ENCODE peak calls at places on chromosomes 13 and 19, in eight cellular contexts. One of them, this sample, is unnamed.

GRCh38 chr13:51475727-51476521 is 23.1 kb upstream of the INTS6 start:
- DNase-seq in fibroblast of lung: peak; percentile 27
- DNase-seq in adrenal gland: no peak
- DNase-seq in esophagus squamous epithelium: no peak
- DNase-seq in mesendoderm: no peak
- DNase-seq in mesenchymal stem cell: no peak
- DNase-seq in heart left ventricle: no peak
- DNase-seq in cardiac muscle cell: no peak
- DNase-seq in this sample: no peak

GRCh38 chr19:3766520-3766919 is 4.0 kb downstream of the MRPL54 start:
- DNase-seq in fibroblast of lung: no peak
- DNase-seq in adrenal gland: no peak
- DNase-seq in esophagus squamous epithelium: no peak
- DNase-seq in mesendoderm: no peak
- DNase-seq in mesenchymal stem cell: no peak
- DNase-seq in heart left ventricle: no peak
- DNase-seq in cardiac muscle cell: no peak
- DNase-seq in this sample: no peak

GRCh38 chr13:112447761-112448603 is 71.8 kb downstream of the SPACA7 start:
- DNase-seq in fibroblast of lung: no peak
- DNase-seq in adrenal gland: no peak
- DNase-seq in esophagus squamous epithelium: no peak
- DNase-seq in mesendoderm: no peak
- DNase-seq in mesenchymal stem cell: no peak
- DNase-seq in heart left ventricle: no peak
- DNase-seq in cardiac muscle cell: no peak
- DNase-seq in this sample: no peak

GRCh38 chr19:49231389-49231788 is 73.8 kb downstream of the TRPM4 start:
- DNase-seq in fibroblast of lung: no peak
- DNase-seq in adrenal gland: no peak
- DNase-seq in esophagus squamous epithelium: no peak
- DNase-seq in mesendoderm: peak; percentile 76
- DNase-seq in mesenchymal stem cell: no peak
- DNase-seq in heart left ventricle: no peak
- DNase-seq in cardiac muscle cell: no peak
- DNase-seq in this sample: no peak

GRCh38 chr13:24893863-24894262 is 129.9 kb downstream of the RNF17 start:
- DNase-seq in fibroblast of lung: no peak
- DNase-seq in adrenal gland: no peak
- DNase-seq in esophagus squamous epithelium: no peak
- DNase-seq in mesendoderm: no peak
- DNase-seq in mesenchymal stem cell: no peak
- DNase-seq in heart left ventricle: no peak
- DNase-seq in cardiac muscle cell: no peak
- DNase-seq in this sample: no peak

GRCh38 chr19:47509973-47510372 is 4.9 kb downstream of the NAPA start:
- DNase-seq in fibroblast of lung: no peak
- DNase-seq in adrenal gland: peak; percentile 78
- DNase-seq in esophagus squamous epithelium: no peak
- DNase-seq in mesendoderm: no peak
- DNase-seq in mesenchymal stem cell: no peak
- DNase-seq in heart left ventricle: peak; percentile 67
- DNase-seq in cardiac muscle cell: no peak
- DNase-seq in this sample: no peak

GRCh38 chr19:801030-801860 is 4.0 kb downstream of the PTBP1 start:
- DNase-seq in fibroblast of lung: peak; percentile 43
- DNase-seq in adrenal gland: peak; percentile 85
- DNase-seq in esophagus squamous epithelium: no peak
- DNase-seq in mesendoderm: no peak
- DNase-seq in mesenchymal stem cell: no peak
- DNase-seq in heart left ventricle: peak; percentile 92
- DNase-seq in cardiac muscle cell: peak; percentile 70
- DNase-seq in this sample: peak; percentile 89

GRCh38 chr13:56907766-56908165 is 233.0 kb upstream of the PRR20A start:
- DNase-seq in fibroblast of lung: no peak
- DNase-seq in adrenal gland: no peak
- DNase-seq in esophagus squamous epithelium: no peak
- DNase-seq in mesendoderm: no peak
- DNase-seq in mesenchymal stem cell: no peak
- DNase-seq in heart left ventricle: no peak
- DNase-seq in cardiac muscle cell: no peak
- DNase-seq in this sample: no peak

GRCh38 chr19:13544423-13544822 is 38.1 kb upstream of the CACNA1A start:
- DNase-seq in fibroblast of lung: no peak
- DNase-seq in adrenal gland: no peak
- DNase-seq in esophagus squamous epithelium: no peak
- DNase-seq in mesendoderm: no peak
- DNase-seq in mesenchymal stem cell: no peak
- DNase-seq in heart left ventricle: no peak
- DNase-seq in cardiac muscle cell: no peak
- DNase-seq in this sample: no peak

GRCh38 chr19:48385461-48386087 is 5.8 kb downstream of the KDELR1 start:
- DNase-seq in fibroblast of lung: no peak
- DNase-seq in adrenal gland: no peak
- DNase-seq in esophagus squamous epithelium: no peak
- DNase-seq in mesendoderm: no peak
- DNase-seq in mesenchymal stem cell: no peak
- DNase-seq in heart left ventricle: no peak
- DNase-seq in cardiac muscle cell: no peak
- DNase-seq in this sample: no peak

GRCh38 chr19:18612772-18613588 is at the start of gene TMEM59L:
- DNase-seq in fibroblast of lung: no peak
- DNase-seq in adrenal gland: no peak
- DNase-seq in esophagus squamous epithelium: no peak
- DNase-seq in mesendoderm: no peak
- DNase-seq in mesenchymal stem cell: no peak
- DNase-seq in heart left ventricle: no peak
- DNase-seq in cardiac muscle cell: no peak
- DNase-seq in this sample: no peak

GRCh38 chr13:113646376-113646775 is 11.6 kb downstream of the ATP4B start:
- DNase-seq in fibroblast of lung: no peak
- DNase-seq in adrenal gland: no peak
- DNase-seq in esophagus squamous epithelium: no peak
- DNase-seq in mesendoderm: no peak
- DNase-seq in mesenchymal stem cell: no peak
- DNase-seq in heart left ventricle: no peak
- DNase-seq in cardiac muscle cell: no peak
- DNase-seq in this sample: no peak

GRCh38 chr13:93230466-93230865 is 3.9 kb downstream of the GPC6 start:
- DNase-seq in fibroblast of lung: peak; percentile 87
- DNase-seq in adrenal gland: no peak
- DNase-seq in esophagus squamous epithelium: no peak
- DNase-seq in mesendoderm: no peak
- DNase-seq in mesenchymal stem cell: peak; percentile 78
- DNase-seq in heart left ventricle: no peak
- DNase-seq in cardiac muscle cell: peak; percentile 88
- DNase-seq in this sample: no peak

GRCh38 chr13:93235258-93236015 is 8.8 kb downstream of the GPC6 start:
- DNase-seq in fibroblast of lung: no peak
- DNase-seq in adrenal gland: no peak
- DNase-seq in esophagus squamous epithelium: no peak
- DNase-seq in mesendoderm: no peak
- DNase-seq in mesenchymal stem cell: peak; percentile 49
- DNase-seq in heart left ventricle: no peak
- DNase-seq in cardiac muscle cell: peak; percentile 62
- DNase-seq in this sample: no peak

GRCh38 chr13:93231867-93232266 is 5.3 kb downstream of the GPC6 start:
- DNase-seq in fibroblast of lung: no peak
- DNase-seq in adrenal gland: no peak
- DNase-seq in esophagus squamous epithelium: no peak
- DNase-seq in mesendoderm: no peak
- DNase-seq in mesenchymal stem cell: no peak
- DNase-seq in heart left ventricle: no peak
- DNase-seq in cardiac muscle cell: no peak
- DNase-seq in this sample: no peak

GRCh38 chr13:93234459-93234858 is 7.9 kb downstream of the GPC6 start:
- DNase-seq in fibroblast of lung: no peak
- DNase-seq in adrenal gland: no peak
- DNase-seq in esophagus squamous epithelium: no peak
- DNase-seq in mesendoderm: no peak
- DNase-seq in mesenchymal stem cell: no peak
- DNase-seq in heart left ventricle: no peak
- DNase-seq in cardiac muscle cell: no peak
- DNase-seq in this sample: no peak

DNA sequence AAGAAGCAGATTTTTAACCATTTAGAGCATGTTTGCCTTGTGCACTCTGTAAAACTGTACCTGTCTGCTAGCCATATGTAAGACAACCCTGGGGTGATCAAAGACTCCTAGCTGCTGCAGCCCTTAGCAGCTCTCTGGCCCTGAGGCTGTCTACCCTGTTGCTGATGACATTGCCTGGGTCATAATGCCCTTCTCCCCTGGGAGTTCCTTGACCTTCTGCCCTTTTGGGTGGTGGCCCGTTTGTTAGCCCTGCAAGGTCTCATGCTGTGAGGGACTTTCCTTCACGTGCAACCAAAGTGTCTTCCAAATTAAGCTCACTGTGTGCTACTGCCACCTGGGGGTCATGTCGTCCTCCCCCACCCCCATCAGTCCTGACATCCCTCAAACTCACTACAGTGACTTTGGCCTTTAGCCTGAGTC is 7.4 kb downstream of the GPC6 start:
- DNase-seq in fibroblast of lung: no peak
- DNase-seq in adrenal gland: no peak
- DNase-seq in esophagus squamous epithelium: no peak
- DNase-seq in mesendoderm: peak; percentile 84
- DNase-seq in mesenchymal stem cell: no peak
- DNase-seq in heart left ventricle: no peak
- DNase-seq in cardiac muscle cell: no peak
- DNase-seq in this sample: no peak
- H3K4me1 ChIP-seq in fibroblast of lung: no peaks in the 10 kb centered on the region
- H3K4me1 ChIP-seq in adrenal gland: no peaks in the 10 kb centered on the region
- H3K4me1 ChIP-seq in esophagus squamous epithelium: no peaks in the 10 kb centered on the region
- H3K4me1 ChIP-seq in mesendoderm: no peaks in the 10 kb centered on the region
- H3K4me1 ChIP-seq in mesenchymal stem cell: peaks cover 4% of the 10 kb centered on the region
- H3K4me1 ChIP-seq in heart left ventricle: no peaks in the 10 kb centered on the region
- H3K4me1 ChIP-seq in cardiac muscle cell: peaks cover 17% of the 10 kb centered on the region
- H3K4me1 ChIP-seq in this sample: no peaks in the 10 kb centered on the region

GRCh38 chr19:52961981-52962380 is 700 bp downstream of the ZNF816 start:
- DNase-seq in fibroblast of lung: no peak
- DNase-seq in adrenal gland: no peak
- DNase-seq in esophagus squamous epithelium: no peak
- DNase-seq in mesendoderm: no peak
- DNase-seq in mesenchymal stem cell: no peak
- DNase-seq in heart left ventricle: no peak
- DNase-seq in cardiac muscle cell: no peak
- DNase-seq in this sample: no peak

GRCh38 chr19:52959613-52960295 is 2.9 kb downstream of the ZNF816 start:
- DNase-seq in fibroblast of lung: no peak
- DNase-seq in adrenal gland: no peak
- DNase-seq in esophagus squamous epithelium: no peak
- DNase-seq in mesendoderm: no peak
- DNase-seq in mesenchymal stem cell: no peak
- DNase-seq in heart left ventricle: no peak
- DNase-seq in cardiac muscle cell: no peak
- DNase-seq in this sample: no peak

GRCh38 chr19:52957591-52957990 is 5.1 kb downstream of the ZNF816 start:
- DNase-seq in fibroblast of lung: no peak
- DNase-seq in adrenal gland: no peak
- DNase-seq in esophagus squamous epithelium: no peak
- DNase-seq in mesendoderm: no peak
- DNase-seq in mesenchymal stem cell: no peak
- DNase-seq in heart left ventricle: no peak
- DNase-seq in cardiac muscle cell: no peak
- DNase-seq in this sample: no peak

GRCh38 chr19:52963229-52963760 is 614 bp upstream of the ZNF816 start:
- DNase-seq in fibroblast of lung: no peak
- DNase-seq in adrenal gland: peak; percentile 27
- DNase-seq in esophagus squamous epithelium: no peak
- DNase-seq in mesendoderm: no peak
- DNase-seq in mesenchymal stem cell: no peak
- DNase-seq in heart left ventricle: peak; percentile 36
- DNase-seq in cardiac muscle cell: no peak
- DNase-seq in this sample: no peak

GRCh38 chr19:52962394-52963228 is at the start of gene ZNF816:
- DNase-seq in fibroblast of lung: peak; percentile 92
- DNase-seq in adrenal gland: peak; percentile 97
- DNase-seq in esophagus squamous epithelium: peak; percentile 94
- DNase-seq in mesendoderm: peak; percentile 98
- DNase-seq in mesenchymal stem cell: peak; percentile 95
- DNase-seq in heart left ventricle: peak; percentile 98
- DNase-seq in cardiac muscle cell: peak; percentile 97
- DNase-seq in this sample: peak; percentile 99
- H3K27ac ChIP-seq in fibroblast of lung: peak within 1 kb of the TSS; percentile 79
- H3K27ac ChIP-seq in adrenal gland: peak within 1 kb of the TSS; percentile 81
- H3K27ac ChIP-seq in esophagus squamous epithelium: peak within 1 kb of the TSS; percentile 80
- H3K27ac ChIP-seq in mesendoderm: peak within 1 kb of the TSS; percentile 90
- H3K27ac ChIP-seq in mesenchymal stem cell: peak within 1 kb of the TSS; percentile 85
- H3K27ac ChIP-seq in heart left ventricle: peak within 1 kb of the TSS; percentile 95
- H3K27ac ChIP-seq in cardiac muscle cell: peak within 1 kb of the TSS; percentile 76
- H3K27ac ChIP-seq in this sample: peak within 1 kb of the TSS; percentile 81

DNA sequence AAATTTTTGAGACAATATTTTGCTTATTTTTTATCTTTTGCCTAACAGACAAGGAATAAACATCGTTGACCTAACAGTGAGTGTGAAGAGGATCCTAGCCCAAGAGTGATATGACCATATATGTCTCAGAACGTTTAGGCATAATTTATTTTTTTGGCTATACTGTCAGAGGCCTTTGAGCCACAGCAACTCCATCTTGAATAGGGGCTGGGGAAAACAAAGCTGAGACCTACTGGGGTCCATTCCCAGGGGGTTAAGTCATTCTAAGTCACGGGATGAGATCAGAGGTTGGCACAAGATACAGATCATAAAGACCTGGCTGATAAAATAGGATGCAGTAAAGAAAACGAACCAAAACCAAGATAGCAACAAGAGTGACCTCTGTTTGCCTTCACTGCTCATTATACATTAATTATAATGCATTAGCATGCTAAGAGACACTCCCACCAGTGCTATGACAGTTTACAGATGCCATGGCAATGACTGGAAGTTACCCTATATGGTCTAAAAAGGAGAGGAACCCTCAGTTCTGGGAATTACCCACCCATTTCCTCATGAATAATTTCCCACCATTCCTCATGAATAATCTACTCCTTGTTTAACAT is 510.8 kb upstream of the PCDH9 start:
- DNase-seq in fibroblast of lung: peak; percentile 7
- DNase-seq in adrenal gland: no peak
- DNase-seq in esophagus squamous epithelium: no peak
- DNase-seq in mesendoderm: peak; percentile 75
- DNase-seq in mesenchymal stem cell: peak; percentile 10
- DNase-seq in heart left ventricle: no peak
- DNase-seq in cardiac muscle cell: no peak
- DNase-seq in this sample: no peak
- H3K4me1 ChIP-seq in fibroblast of lung: no peaks in the 10 kb centered on the region
- H3K4me1 ChIP-seq in adrenal gland: no peaks in the 10 kb centered on the region
- H3K4me1 ChIP-seq in esophagus squamous epithelium: no peaks in the 10 kb centered on the region
- H3K4me1 ChIP-seq in mesendoderm: peaks cover 2% of the 10 kb centered on the region
- H3K4me1 ChIP-seq in mesenchymal stem cell: no peaks in the 10 kb centered on the region
- H3K4me1 ChIP-seq in heart left ventricle: no peaks in the 10 kb centered on the region
- H3K4me1 ChIP-seq in cardiac muscle cell: no peaks in the 10 kb centered on the region
- H3K4me1 ChIP-seq in this sample: no peaks in the 10 kb centered on the region

DNA sequence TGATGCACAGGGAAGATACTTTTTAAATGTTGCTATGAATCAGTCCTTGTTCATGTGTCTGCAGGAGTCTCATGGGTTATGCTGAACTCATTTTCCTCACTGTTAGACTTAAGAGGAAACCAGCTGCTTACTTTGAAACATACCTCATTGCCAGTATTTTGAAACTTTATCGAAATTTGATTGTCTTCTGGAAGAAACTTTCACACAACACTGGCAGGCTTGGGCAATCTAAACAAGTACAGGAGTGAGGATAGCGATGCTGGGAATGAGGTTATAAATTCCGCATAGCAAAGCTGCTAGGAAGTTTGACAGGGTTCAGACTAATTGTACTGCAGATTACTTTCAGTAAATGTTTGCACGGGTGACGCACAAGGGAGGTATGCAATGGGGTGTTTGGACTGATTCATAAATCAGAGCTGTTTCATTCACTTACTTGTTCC is 245.7 kb downstream of the DNAJC15 start:
- DNase-seq in fibroblast of lung: peak; percentile 98
- DNase-seq in adrenal gland: peak; percentile 35
- DNase-seq in esophagus squamous epithelium: no peak
- DNase-seq in mesendoderm: no peak
- DNase-seq in mesenchymal stem cell: peak; percentile 94
- DNase-seq in heart left ventricle: no peak
- DNase-seq in cardiac muscle cell: peak; percentile 96
- DNase-seq in this sample: no peak
- H3K27ac ChIP-seq in fibroblast of lung: peak overlapping the region; percentile 53
- H3K27ac ChIP-seq in adrenal gland: no peak overlapping the region
- H3K27ac ChIP-seq in esophagus squamous epithelium: no peak overlapping the region
- H3K27ac ChIP-seq in mesendoderm: no peak overlapping the region
- H3K27ac ChIP-seq in mesenchymal stem cell: peak overlapping the region; percentile 94
- H3K27ac ChIP-seq in heart left ventricle: peak overlapping the region; percentile 69
- H3K27ac ChIP-seq in cardiac muscle cell: peak overlapping the region; percentile 94
- H3K27ac ChIP-seq in this sample: no peak overlapping the region